ENCODE peak calls at places on chromosomes 6 and 20, in six cellular contexts. K is CD8-positive, alpha-beta memory T cell; D is ovary; T is endodermal cell; M is GM12865; O is tibial artery. R is an unnamed sample.

GRCh38 chr20:32356935-32357868 is 929 bp upstream of the ASXL1 start:
- DNase-seq in M (no peak), T (no peak), O (peak; percentile 22), K (no peak), D (no peak), R (peak; percentile 64)

GRCh38 chr6:87742106-87742505 is 40.1 kb upstream of the AKIRIN2 start:
- DNase-seq in O (peak; percentile 36), D (no peak), K (peak; percentile 64), M (peak; percentile 88), T (no peak), R (no peak)

GRCh38 chr20:63330084-63330760 is 30.9 kb downstream of the CHRNA4 start:
- DNase-seq in K (no peak), D (no peak), O (no peak), T (no peak), M (no peak), R (no peak)

GRCh38 chr20:12040261-12040660 is 122.6 kb downstream of the BTBD3 start:
- DNase-seq in K (no peak), D (no peak), O (no peak), T (no peak), M (no peak), R (no peak)

GRCh38 chr6:25360611-25361010 is 81.4 kb downstream of the CARMIL1 start:
- DNase-seq in O (no peak), D (no peak), K (no peak), T (no peak), M (no peak), R (peak; percentile 37)

GRCh38 chr20:15859061-15859460 is 714.2 kb downstream of the KIF16B start:
- DNase-seq in K (no peak), T (no peak), D (no peak), O (no peak), M (no peak), R (no peak)

GRCh38 chr20:2616634-2617033 is 35.8 kb upstream of the NOP56 start:
- DNase-seq in T (no peak), O (no peak), K (no peak), M (no peak), D (no peak), R (no peak)

GRCh38 chr20:50731055-50731929 is at the start of gene PARD6B:
- DNase-seq in T (peak; percentile 100), M (peak; percentile 100), O (peak; percentile 94), K (peak; percentile 100), D (peak; percentile 97), R (peak; percentile 97)

GRCh38 chr6:116556814-116557403 is 3.4 kb downstream of the CALHM4 start:
- DNase-seq in M (no peak), D (no peak), K (no peak), O (no peak), T (no peak), R (no peak)

GRCh38 chr6:45419574-45420082 is 41.9 kb upstream of the SUPT3H start:
- DNase-seq in M (peak; percentile 45), D (peak; percentile 53), T (peak; percentile 89), O (no peak), K (peak; percentile 39), R (peak; percentile 63)

GRCh38 chr6:3566812-3567211 is 110.0 kb upstream of the SLC22A23 start:
- DNase-seq in D (no peak), O (no peak), M (no peak), T (no peak), K (no peak), R (peak; percentile 91)

GRCh38 chr6:42818878-42819277 is 37.0 kb downstream of the BICRAL start:
- DNase-seq in D (no peak), M (no peak), O (no peak), T (no peak), K (no peak), R (no peak)

GRCh38 chr20:6739406-6739805 is 28.1 kb upstream of the BMP2 start:
- DNase-seq in D (no peak), M (no peak), O (no peak), T (no peak), K (no peak), R (no peak)

GRCh38 chr6:12769556-12770255 is 53.1 kb downstream of the PHACTR1 start:
- DNase-seq in T (no peak), O (no peak), D (no peak), K (no peak), M (no peak), R (no peak)

GRCh38 chr6:139778688-139779087 is 404.2 kb upstream of the CITED2 start:
- DNase-seq in K (no peak), O (no peak), D (no peak), T (no peak), M (no peak), R (no peak)

GRCh38 chr6:90472716-90473115 is 114.2 kb downstream of the MAP3K7 start:
- DNase-seq in O (no peak), M (peak; percentile 30), T (no peak), D (no peak), K (no peak), R (no peak)

GRCh38 chr6:91141352-91141751 is 554.5 kb upstream of the MAP3K7 start:
- DNase-seq in M (no peak), O (no peak), D (no peak), T (no peak), K (no peak), R (no peak)

GRCh38 chr20:62852196-62852595 is 9.4 kb downstream of the TCFL5 start:
- DNase-seq in T (no peak), M (no peak), D (no peak), K (no peak), O (no peak), R (no peak)

GRCh38 chr6:36682328-36683144 is 4.0 kb downstream of the CDKN1A start:
- DNase-seq in O (no peak), T (no peak), D (no peak), M (peak; percentile 88), K (peak; percentile 41), R (peak; percentile 25)
- H3K4me3 ChIP-seq in O (peak overlapping the region; percentile 12), T (no peak overlapping the region), D (no peak overlapping the region), M (peak overlapping the region; percentile 98), K (no peak overlapping the region), R (peak overlapping the region; percentile 42)

GRCh38 chr20:3739926-3740599 is 7.6 kb downstream of the HSPA12B start:
- DNase-seq in M (no peak), D (no peak), T (no peak), K (no peak), O (no peak), R (no peak)

GRCh38 chr20:3740600-3741301 is 8.3 kb downstream of the HSPA12B start:
- DNase-seq in O (no peak), K (no peak), T (no peak), M (no peak), D (no peak), R (no peak)

GRCh38 chr20:3741846-3742458 is 9.5 kb downstream of the HSPA12B start:
- DNase-seq in D (no peak), M (no peak), T (peak; percentile 58), O (no peak), K (no peak), R (no peak)

GRCh38 chr20:3738109-3739053 is 5.9 kb downstream of the HSPA12B start:
- DNase-seq in M (no peak), D (no peak), T (no peak), K (no peak), O (no peak), R (peak; percentile 45)

GRCh38 chr20:3739054-3739925 is 6.8 kb downstream of the HSPA12B start:
- DNase-seq in K (no peak), D (no peak), M (no peak), T (no peak), O (no peak), R (no peak)
- H3K4me3 ChIP-seq in K (no peak overlapping the region), D (no peak overlapping the region), M (no peak overlapping the region), T (no peak overlapping the region), O (no peak overlapping the region), R (no peak overlapping the region)

DNA sequence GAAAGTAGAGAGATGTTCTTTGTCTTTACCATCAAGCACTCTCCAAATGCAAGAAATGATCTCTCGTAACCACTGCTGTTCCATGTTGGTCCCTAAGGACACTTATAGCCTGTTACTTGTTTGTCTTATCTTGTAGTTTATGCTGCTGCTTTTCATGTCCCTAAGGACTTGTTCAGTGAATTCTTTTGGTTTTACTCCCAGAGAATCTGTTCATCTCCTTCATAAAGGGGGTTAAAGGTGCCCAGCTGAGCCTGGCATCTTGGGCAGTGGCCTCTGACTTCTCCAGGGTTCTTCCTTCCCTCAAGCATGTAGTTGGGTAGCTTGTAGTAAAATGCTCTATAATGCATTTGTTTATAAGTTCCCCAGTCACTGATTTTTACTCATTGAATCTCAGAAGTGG is 864 bp upstream of the PKIG start:
- DNase-seq in O (no peak), D (no peak), K (no peak), T (no peak), M (no peak), R (no peak)
- H3K4me3 ChIP-seq in O (no peak overlapping the region), D (no peak overlapping the region), K (no peak overlapping the region), T (no peak overlapping the region), M (peak overlapping the region; percentile 6), R (no peak overlapping the region)

GRCh38 chr6:132261354-132261753 is 139.9 kb downstream of the MOXD1 start:
- DNase-seq in K (no peak), M (no peak), O (no peak), D (no peak), T (no peak), R (no peak)
- H3K4me3 ChIP-seq in K (no peak overlapping the region), M (no peak overlapping the region), O (no peak overlapping the region), D (no peak overlapping the region), T (no peak overlapping the region), R (no peak overlapping the region)

GRCh38 chr6:132972971-132973370 is 158.6 kb downstream of the RPS12 start:
- DNase-seq in O (no peak), D (no peak), K (no peak), M (no peak), T (no peak), R (no peak)
- H3K4me3 ChIP-seq in O (no peak overlapping the region), D (no peak overlapping the region), K (no peak overlapping the region), M (no peak overlapping the region), T (no peak overlapping the region), R (no peak overlapping the region)

GRCh38 chr6:169725270-169726048 is 1.2 kb upstream of the PHF10 start:
- DNase-seq in D (peak; percentile 80), K (no peak), T (peak; percentile 82), M (peak; percentile 11), O (peak; percentile 52), R (peak; percentile 79)

GRCh38 chr6:169723991-169724553 is at the start of gene PHF10:
- DNase-seq in M (peak; percentile 51), T (no peak), K (peak; percentile 47), O (peak; percentile 21), D (no peak), R (peak; percentile 32)

GRCh38 chr6:169723200-169723909 is 945 bp downstream of the PHF10 start:
- DNase-seq in M (peak; percentile 77), O (peak; percentile 69), D (peak; percentile 85), T (peak; percentile 84), K (peak; percentile 75), R (peak; percentile 86)

GRCh38 chr6:169726049-169726400 is 1.7 kb upstream of the PHF10 start:
- DNase-seq in K (no peak), T (no peak), M (no peak), D (no peak), O (no peak), R (no peak)

GRCh38 chr6:169724554-169725269 is 412 bp upstream of the PHF10 start:
- DNase-seq in D (peak; percentile 83), T (peak; percentile 94), O (no peak), K (peak; percentile 59), M (peak; percentile 71), R (no peak)
- H3K4me3 ChIP-seq in D (peak overlapping the region; percentile 69), T (peak overlapping the region; percentile 86), O (peak overlapping the region; percentile 74), K (peak overlapping the region; percentile 51), M (peak overlapping the region; percentile 58), R (peak overlapping the region; percentile 71)

R was measured in choroid plexus epithelial cell.